ENCODE peak calls at places on chromosomes 12 and 14, in nine cellular contexts. F is CD8-positive, alpha-beta memory T cell; C is stimulated activated CD4-positive, alpha-beta T cell treated with anti-CD3 and anti-CD28 coated beads, TNF-alpha, amount 100 ng/mL, for 1 hour; W is Right ventricle myocardium superior; D is A172; S is hippocampal formation; X is COR-L47; M is tibial artery; I is GM10248. J is an unnamed sample.

GRCh38 chr12:1605129-1606020 is 11.0 kb upstream of the FBXL14 start:
- DNase-seq in C (no peak), D (peak), I (peak), M (peak), X (peak), S (peak), W (peak), F (peak), J (peak)

GRCh38 chr12:33437598-33437997 is 2.0 kb downstream of the SYT10 start:
- DNase-seq in S (no peak), D (no peak), F (no peak), W (no peak), I (no peak), C (no peak), M (no peak), X (no peak), J (no peak)

GRCh38 chr14:24806061-24806678 is 172.2 kb upstream of the GZMB start:
- DNase-seq in X (peak), D (peak), F (no peak), C (no peak), M (no peak), W (peak), I (peak), S (peak), J (peak)

GRCh38 chr12:45425426-45425825 is 209.5 kb downstream of the ANO6 start:
- DNase-seq in X (no peak), D (peak), S (no peak), W (no peak), F (no peak), C (no peak), M (no peak), I (no peak), J (no peak)

GRCh38 chr12:113155060-113155459 is 5.5 kb downstream of the CFAP73 start:
- DNase-seq in W (no peak), X (no peak), M (no peak), F (no peak), C (no peak), S (no peak), D (no peak), I (no peak), J (no peak)

GRCh38 chr14:56181666-56182065 is 63.5 kb downstream of the PELI2 start:
- DNase-seq in X (peak), M (no peak), S (no peak), C (no peak), I (no peak), D (no peak), F (no peak), W (no peak), J (no peak)

GRCh38 chr12:111437816-111438454 is 32.2 kb downstream of the SH2B3 start:
- DNase-seq in F (no peak), S (no peak), X (no peak), D (peak), C (no peak), I (no peak), W (peak), M (peak), J (no peak)

GRCh38 chr14:73269729-73270651 is 32.7 kb downstream of the PAPLN start:
- DNase-seq in D (no peak), M (no peak), C (no peak), I (peak), F (no peak), S (no peak), X (no peak), W (peak), J (peak)

GRCh38 chr12:62649412-62650116 is 182.9 kb downstream of the MON2 start:
- DNase-seq in X (no peak), C (no peak), W (no peak), D (no peak), M (no peak), S (no peak), I (no peak), F (no peak), J (no peak)

GRCh38 chr12:843609-844008 is 91.2 kb downstream of the WNK1 start:
- DNase-seq in D (no peak), X (no peak), M (no peak), I (no peak), W (no peak), F (no peak), C (no peak), S (no peak), J (no peak)

GRCh38 chr14:69077841-69078240 is 75.1 kb downstream of the DCAF5 start:
- DNase-seq in D (peak), C (no peak), W (no peak), S (no peak), X (no peak), F (no peak), I (no peak), M (no peak), J (no peak)

GRCh38 chr12:115485967-115486366 is 791.5 kb downstream of the MED13L start:
- DNase-seq in I (no peak), C (no peak), D (no peak), W (no peak), X (no peak), M (no peak), F (no peak), S (no peak), J (no peak)

GRCh38 chr12:50050410-50051280 is 6.8 kb upstream of the ASIC1 start:
- DNase-seq in F (no peak), M (peak), W (peak), I (no peak), X (no peak), D (no peak), C (no peak), S (no peak), J (peak)

GRCh38 chr12:13440844-13441243 is 244.3 kb downstream of the EMP1 start:
- DNase-seq in D (no peak), C (no peak), I (no peak), W (no peak), M (no peak), X (no peak), F (no peak), S (no peak), J (no peak)

GRCh38 chr12:79384551-79384950 is 306.2 kb downstream of the PAWR start:
- DNase-seq in D (no peak), W (no peak), S (no peak), C (no peak), F (no peak), I (no peak), X (no peak), M (no peak), J (no peak)

GRCh38 chr14:60106341-60106740 is 14.6 kb downstream of the PCNX4 start:
- DNase-seq in C (no peak), M (no peak), S (peak), I (no peak), D (peak), F (no peak), X (no peak), W (no peak), J (no peak)

GRCh38 chr14:59688224-59689170 is 111.9 kb upstream of the CCDC175 start:
- DNase-seq in D (peak), I (peak), C (no peak), X (peak), W (no peak), F (no peak), M (peak), S (no peak), J (no peak)

GRCh38 chr12:93972411-93973208 is 175.8 kb upstream of the PLXNC1 start:
- DNase-seq in M (no peak), I (no peak), S (no peak), W (no peak), X (no peak), F (no peak), C (no peak), D (no peak), J (no peak)

GRCh38 chr14:103260629-103261124 is 73.4 kb upstream of the EIF5 start:
- DNase-seq in I (no peak), W (peak), M (peak), X (peak), D (peak), F (no peak), C (no peak), S (no peak), J (peak)

GRCh38 chr12:124314207-124314606 is 19.3 kb downstream of the RFLNA start:
- DNase-seq in D (no peak), S (no peak), C (no peak), W (no peak), F (no peak), M (no peak), I (no peak), X (no peak), J (no peak)

GRCh38 chr12:92393504-92393903 is 247.9 kb upstream of the BTG1 start:
- DNase-seq in S (no peak), F (no peak), X (no peak), C (no peak), M (no peak), I (no peak), W (no peak), D (no peak), J (no peak)

GRCh38 chr12:591571-592505 is 71.4 kb downstream of the NINJ2 start:
- DNase-seq in I (no peak), C (no peak), F (no peak), M (no peak), X (no peak), W (peak), D (no peak), S (no peak), J (peak)

GRCh38 chr14:57189070-57189469 is 79.6 kb downstream of the EXOC5 start:
- DNase-seq in D (peak), S (peak), W (no peak), M (no peak), X (peak), I (no peak), F (no peak), C (no peak), J (no peak)

GRCh38 chr12:6699989-6700645 is 498 bp downstream of the PIANP start:
- DNase-seq in W (no peak), C (no peak), M (no peak), D (no peak), I (peak), F (no peak), S (no peak), X (no peak), J (peak)

GRCh38 chr12:120301962-120302815 is at the start of gene SIRT4:
- DNase-seq in X (peak), D (peak), W (peak), M (peak), F (peak), I (peak), C (peak), S (peak), J (peak)

GRCh38 chr12:21962236-21962635 is 21.0 kb upstream of the ABCC9 start:
- DNase-seq in M (no peak), D (peak), F (no peak), S (no peak), I (no peak), C (no peak), W (no peak), X (no peak), J (no peak)

GRCh38 chr12:92028039-92028709 is 117.5 kb downstream of the BTG1 start:
- DNase-seq in M (no peak), C (no peak), S (peak), I (no peak), F (no peak), W (no peak), D (no peak), X (no peak), J (no peak)

GRCh38 chr14:106490442-106490841 is 964.1 kb downstream of the TMEM121 start:
- DNase-seq in C (no peak), W (no peak), M (no peak), I (no peak), S (no peak), X (no peak), D (no peak), F (no peak), J (no peak)

GRCh38 chr12:104743181-104743580 is 214.9 kb downstream of the SLC41A2 start:
- DNase-seq in C (no peak), I (no peak), X (no peak), S (no peak), M (no peak), W (no peak), F (no peak), D (no peak), J (no peak)

GRCh38 chr14:99772371-99773283 is 20.6 kb upstream of the EML1 start:
- DNase-seq in S (no peak), D (no peak), X (no peak), F (no peak), M (peak), C (no peak), I (no peak), W (no peak), J (peak)

GRCh38 chr12:80625901-80626300 is 81.5 kb upstream of the MYF6 start:
- DNase-seq in M (no peak), W (no peak), I (no peak), X (peak), F (no peak), C (no peak), D (no peak), S (no peak), J (no peak)

GRCh38 chr14:105853089-105853906 is 326.9 kb downstream of the TMEM121 start:
- DNase-seq in F (no peak), I (no peak), X (no peak), M (peak), C (no peak), W (peak), D (no peak), S (no peak), J (no peak)

GRCh38 chr14:41604793-41605534 is 1.7 kb upstream of the LRFN5 start:
- DNase-seq in D (no peak), X (peak), W (peak), F (no peak), C (no peak), I (no peak), S (no peak), M (no peak), J (peak)

GRCh38 chr14:26528415-26529182 is 69.2 kb downstream of the NOVA1 start:
- DNase-seq in F (no peak), C (no peak), D (no peak), I (no peak), M (peak), W (peak), S (no peak), X (no peak), J (peak)

GRCh38 chr12:113298861-113299545 is 35.9 kb downstream of the SLC8B1 start:
- DNase-seq in X (no peak), I (no peak), C (no peak), D (no peak), F (no peak), M (peak), W (peak), S (peak), J (no peak)

GRCh38 chr12:15196221-15196620 is 25.0 kb downstream of the RERG start:
- DNase-seq in S (no peak), F (no peak), X (no peak), M (no peak), W (no peak), D (no peak), I (no peak), C (no peak), J (no peak)

GRCh38 chr12:54463034-54463433 is 10.4 kb downstream of the GTSF1 start:
- DNase-seq in S (no peak), M (peak), X (no peak), D (peak), C (no peak), F (no peak), W (peak), I (no peak), J (peak)

GRCh38 chr14:96090441-96091148 is 51.4 kb downstream of the C14orf132 start:
- DNase-seq in X (peak), S (no peak), W (peak), I (no peak), D (peak), M (peak), C (no peak), F (no peak), J (peak)

GRCh38 chr12:118727196-118727595 is 254.1 kb upstream of the SRRM4 start:
- DNase-seq in M (no peak), D (no peak), W (no peak), S (no peak), F (no peak), C (no peak), X (no peak), I (no peak), J (no peak)

GRCh38 chr14:91835197-91835919 is 32.0 kb downstream of the TC2N start:
- DNase-seq in F (peak), W (no peak), X (no peak), I (no peak), D (no peak), S (no peak), C (peak), M (no peak), J (no peak)